ENCODE peak calls at places on chromosomes 3 and 15, in nine cellular contexts. One of them, this sample, is unnamed.

GRCh38 chr15:43889072-43889471 is 62.3 kb downstream of the WDR76 start:
- DNase-seq in kidney: no peak
- DNase-seq in cardiac muscle cell: no peak
- DNase-seq in heart left ventricle: no peak
- DNase-seq in glutamatergic neuron: no peak
- DNase-seq in A549: no peak
- DNase-seq in D721Med: no peak
- DNase-seq in foreskin fibroblast: no peak
- DNase-seq in WTC11: no peak
- DNase-seq in this sample: no peak

GRCh38 chr3:149462051-149462450 is 12.4 kb upstream of the TM4SF4 start:
- DNase-seq in kidney: no peak
- DNase-seq in WTC11: no peak
- DNase-seq in A549: no peak
- DNase-seq in cardiac muscle cell: no peak
- DNase-seq in foreskin fibroblast: no peak
- DNase-seq in glutamatergic neuron: no peak
- DNase-seq in D721Med: no peak
- DNase-seq in heart left ventricle: no peak
- DNase-seq in this sample: no peak

GRCh38 chr15:74040115-74040850 is 42.1 kb downstream of the GOLGA6A start:
- DNase-seq in kidney: peak
- DNase-seq in WTC11: no peak
- DNase-seq in glutamatergic neuron: no peak
- DNase-seq in heart left ventricle: peak
- DNase-seq in cardiac muscle cell: no peak
- DNase-seq in D721Med: no peak
- DNase-seq in foreskin fibroblast: peak
- DNase-seq in A549: no peak
- DNase-seq in this sample: no peak

GRCh38 chr15:80587816-80588456 is 107.2 kb upstream of the ABHD17C start:
- DNase-seq in foreskin fibroblast: peak
- DNase-seq in glutamatergic neuron: no peak
- DNase-seq in kidney: no peak
- DNase-seq in WTC11: no peak
- DNase-seq in heart left ventricle: no peak
- DNase-seq in D721Med: no peak
- DNase-seq in cardiac muscle cell: no peak
- DNase-seq in A549: no peak
- DNase-seq in this sample: no peak

GRCh38 chr3:40598338-40598737 is 73.6 kb downstream of the ZNF621 start:
- DNase-seq in A549: no peak
- DNase-seq in D721Med: no peak
- DNase-seq in kidney: no peak
- DNase-seq in cardiac muscle cell: no peak
- DNase-seq in glutamatergic neuron: no peak
- DNase-seq in heart left ventricle: no peak
- DNase-seq in WTC11: no peak
- DNase-seq in foreskin fibroblast: no peak
- DNase-seq in this sample: no peak

GRCh38 chr3:159169828-159170227 is 368.0 kb downstream of the MFSD1 start:
- DNase-seq in WTC11: no peak
- DNase-seq in kidney: no peak
- DNase-seq in heart left ventricle: no peak
- DNase-seq in cardiac muscle cell: no peak
- DNase-seq in D721Med: no peak
- DNase-seq in A549: peak
- DNase-seq in glutamatergic neuron: no peak
- DNase-seq in foreskin fibroblast: peak
- DNase-seq in this sample: no peak

GRCh38 chr3:60216462-60216861 is 1034.8 kb downstream of the FHIT start:
- DNase-seq in kidney: no peak
- DNase-seq in D721Med: no peak
- DNase-seq in glutamatergic neuron: no peak
- DNase-seq in heart left ventricle: no peak
- DNase-seq in cardiac muscle cell: no peak
- DNase-seq in WTC11: no peak
- DNase-seq in A549: no peak
- DNase-seq in foreskin fibroblast: no peak
- DNase-seq in this sample: no peak

GRCh38 chr3:179929091-179929529 is 107.6 kb downstream of the PEX5L start:
- DNase-seq in foreskin fibroblast: peak
- DNase-seq in glutamatergic neuron: peak
- DNase-seq in WTC11: peak
- DNase-seq in A549: peak
- DNase-seq in kidney: no peak
- DNase-seq in heart left ventricle: peak
- DNase-seq in D721Med: peak
- DNase-seq in cardiac muscle cell: peak
- DNase-seq in this sample: no peak

GRCh38 chr15:70488002-70488605 is 275.3 kb downstream of the UACA start:
- DNase-seq in heart left ventricle: peak
- DNase-seq in D721Med: peak
- DNase-seq in foreskin fibroblast: peak
- DNase-seq in WTC11: peak
- DNase-seq in glutamatergic neuron: peak
- DNase-seq in kidney: peak
- DNase-seq in cardiac muscle cell: peak
- DNase-seq in A549: peak
- DNase-seq in this sample: peak

GRCh38 chr3:180871901-180872300 is 40.6 kb upstream of the FXR1 start:
- DNase-seq in heart left ventricle: no peak
- DNase-seq in glutamatergic neuron: no peak
- DNase-seq in A549: no peak
- DNase-seq in WTC11: no peak
- DNase-seq in D721Med: no peak
- DNase-seq in kidney: no peak
- DNase-seq in foreskin fibroblast: peak
- DNase-seq in cardiac muscle cell: no peak
- DNase-seq in this sample: no peak

GRCh38 chr3:191775451-191776233 is 314.7 kb downstream of the PYDC2 start:
- DNase-seq in kidney: no peak
- DNase-seq in heart left ventricle: no peak
- DNase-seq in A549: no peak
- DNase-seq in WTC11: no peak
- DNase-seq in foreskin fibroblast: peak
- DNase-seq in cardiac muscle cell: no peak
- DNase-seq in D721Med: no peak
- DNase-seq in glutamatergic neuron: no peak
- DNase-seq in this sample: no peak

GRCh38 chr3:61650276-61650675 is 88.9 kb downstream of the PTPRG start:
- DNase-seq in heart left ventricle: peak
- DNase-seq in cardiac muscle cell: no peak
- DNase-seq in A549: no peak
- DNase-seq in WTC11: no peak
- DNase-seq in foreskin fibroblast: peak
- DNase-seq in kidney: no peak
- DNase-seq in D721Med: no peak
- DNase-seq in glutamatergic neuron: no peak
- DNase-seq in this sample: no peak

GRCh38 chr3:118436863-118437262 is 597.8 kb downstream of the IGSF11 start:
- DNase-seq in glutamatergic neuron: no peak
- DNase-seq in heart left ventricle: no peak
- DNase-seq in foreskin fibroblast: no peak
- DNase-seq in cardiac muscle cell: no peak
- DNase-seq in WTC11: no peak
- DNase-seq in D721Med: no peak
- DNase-seq in A549: no peak
- DNase-seq in kidney: no peak
- DNase-seq in this sample: no peak

GRCh38 chr3:12175844-12176453 is 17.2 kb upstream of the TIMP4 start:
- DNase-seq in cardiac muscle cell: peak
- DNase-seq in WTC11: peak
- DNase-seq in D721Med: peak
- DNase-seq in glutamatergic neuron: peak
- DNase-seq in A549: peak
- DNase-seq in foreskin fibroblast: peak
- DNase-seq in kidney: no peak
- DNase-seq in heart left ventricle: peak
- DNase-seq in this sample: no peak

GRCh38 chr3:146093928-146094327 is 67.1 kb downstream of the PLOD2 start:
- DNase-seq in cardiac muscle cell: no peak
- DNase-seq in heart left ventricle: no peak
- DNase-seq in glutamatergic neuron: no peak
- DNase-seq in A549: no peak
- DNase-seq in WTC11: no peak
- DNase-seq in foreskin fibroblast: peak
- DNase-seq in kidney: no peak
- DNase-seq in D721Med: no peak
- DNase-seq in this sample: no peak

GRCh38 chr3:128266453-128266852 is 113.2 kb downstream of the EEFSEC start:
- DNase-seq in glutamatergic neuron: no peak
- DNase-seq in foreskin fibroblast: no peak
- DNase-seq in WTC11: no peak
- DNase-seq in A549: no peak
- DNase-seq in cardiac muscle cell: no peak
- DNase-seq in kidney: no peak
- DNase-seq in heart left ventricle: no peak
- DNase-seq in D721Med: no peak
- DNase-seq in this sample: no peak

GRCh38 chr3:184361932-184362667 is 590 bp downstream of the POLR2H start:
- DNase-seq in heart left ventricle: peak
- DNase-seq in glutamatergic neuron: peak
- DNase-seq in kidney: peak
- DNase-seq in foreskin fibroblast: peak
- DNase-seq in A549: peak
- DNase-seq in D721Med: no peak
- DNase-seq in cardiac muscle cell: peak
- DNase-seq in WTC11: peak
- DNase-seq in this sample: peak

DNA sequence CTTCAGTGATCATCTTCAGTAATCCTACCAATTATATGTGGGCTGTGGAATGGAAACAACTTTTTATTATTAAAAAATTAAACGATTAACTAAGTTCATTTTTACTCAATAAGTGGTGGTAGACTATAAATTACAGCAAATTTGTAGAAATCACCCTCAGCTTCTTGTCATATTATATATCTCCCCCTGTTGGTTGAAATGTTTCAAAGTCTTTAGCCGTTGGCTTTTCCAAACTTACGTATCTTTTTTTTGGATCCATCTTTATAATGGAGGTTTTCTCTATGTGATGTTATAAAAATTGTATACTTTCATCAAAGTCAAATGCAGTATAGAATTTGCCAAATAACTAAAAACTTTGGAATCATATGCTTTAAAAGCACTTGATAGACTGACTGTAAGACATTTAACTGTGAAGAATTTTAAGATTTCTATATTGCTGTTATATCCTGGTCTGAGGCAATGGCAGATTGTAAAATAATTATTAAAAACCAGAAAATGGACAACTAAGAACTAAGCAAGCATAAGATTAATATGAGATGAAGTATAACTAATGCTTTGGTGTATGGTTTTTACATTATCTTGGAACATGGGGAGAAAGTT is 44.7 kb downstream of the ATP11B start:
- DNase-seq in D721Med: no peak
- DNase-seq in A549: no peak
- DNase-seq in WTC11: no peak
- DNase-seq in glutamatergic neuron: no peak
- DNase-seq in foreskin fibroblast: peak
- DNase-seq in cardiac muscle cell: peak
- DNase-seq in kidney: no peak
- DNase-seq in heart left ventricle: no peak
- DNase-seq in this sample: no peak
- TF ChIP-seq CTCF in D721Med: peak
- TF ChIP-seq CTCF in A549: peak
- TF ChIP-seq CTCF in WTC11: no peak
- TF ChIP-seq CTCF in glutamatergic neuron: peak
- TF ChIP-seq CTCF in foreskin fibroblast: peak
- TF ChIP-seq CTCF in cardiac muscle cell: peak
- TF ChIP-seq CTCF in kidney: peak
- TF ChIP-seq CTCF in heart left ventricle: peak
- TF ChIP-seq CTCF in this sample: no peak

DNA sequence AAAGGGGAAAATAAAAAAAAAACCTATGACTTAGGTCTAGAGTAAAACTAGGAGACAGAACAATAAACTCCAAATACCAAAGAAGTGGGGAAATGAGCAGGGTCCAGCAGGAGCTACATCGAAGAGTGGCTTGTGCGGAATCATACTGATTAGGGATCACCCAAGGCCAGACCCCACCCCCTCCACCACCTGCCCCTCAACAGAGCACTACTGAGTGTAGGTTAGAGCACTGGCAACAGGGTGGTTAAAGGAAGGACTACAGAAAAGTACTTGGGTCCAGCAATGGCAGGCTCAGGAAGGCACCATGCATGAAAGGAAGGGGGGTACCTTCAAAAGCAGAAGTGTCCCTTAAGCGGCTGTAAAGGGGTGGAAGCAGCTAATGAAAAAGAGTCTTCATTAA is 96.2 kb downstream of the UBE3A start:
- DNase-seq in cardiac muscle cell: no peak
- DNase-seq in A549: no peak
- DNase-seq in WTC11: no peak
- DNase-seq in kidney: no peak
- DNase-seq in D721Med: no peak
- DNase-seq in heart left ventricle: no peak
- DNase-seq in foreskin fibroblast: no peak
- DNase-seq in glutamatergic neuron: peak
- DNase-seq in this sample: no peak
- TF ChIP-seq CTCF in cardiac muscle cell: no peak
- TF ChIP-seq CTCF in A549: no peak
- TF ChIP-seq CTCF in WTC11: no peak
- TF ChIP-seq CTCF in kidney: no peak
- TF ChIP-seq CTCF in D721Med: no peak
- TF ChIP-seq CTCF in heart left ventricle: no peak
- TF ChIP-seq CTCF in foreskin fibroblast: no peak
- TF ChIP-seq CTCF in glutamatergic neuron: no peak
- TF ChIP-seq CTCF in this sample: no peak

GRCh38 chr3:48739955-48740823 is 23.2 kb upstream of the IP6K2 start:
- DNase-seq in A549: peak
- DNase-seq in WTC11: peak
- DNase-seq in foreskin fibroblast: peak
- DNase-seq in D721Med: peak
- DNase-seq in heart left ventricle: peak
- DNase-seq in glutamatergic neuron: peak
- DNase-seq in kidney: peak
- DNase-seq in cardiac muscle cell: peak
- DNase-seq in this sample: peak
- TF ChIP-seq CTCF in A549: peak
- TF ChIP-seq CTCF in WTC11: peak
- TF ChIP-seq CTCF in foreskin fibroblast: peak
- TF ChIP-seq CTCF in D721Med: peak
- TF ChIP-seq CTCF in heart left ventricle: peak
- TF ChIP-seq CTCF in glutamatergic neuron: peak
- TF ChIP-seq CTCF in kidney: peak
- TF ChIP-seq CTCF in cardiac muscle cell: peak
- TF ChIP-seq CTCF in this sample: no peak

DNA sequence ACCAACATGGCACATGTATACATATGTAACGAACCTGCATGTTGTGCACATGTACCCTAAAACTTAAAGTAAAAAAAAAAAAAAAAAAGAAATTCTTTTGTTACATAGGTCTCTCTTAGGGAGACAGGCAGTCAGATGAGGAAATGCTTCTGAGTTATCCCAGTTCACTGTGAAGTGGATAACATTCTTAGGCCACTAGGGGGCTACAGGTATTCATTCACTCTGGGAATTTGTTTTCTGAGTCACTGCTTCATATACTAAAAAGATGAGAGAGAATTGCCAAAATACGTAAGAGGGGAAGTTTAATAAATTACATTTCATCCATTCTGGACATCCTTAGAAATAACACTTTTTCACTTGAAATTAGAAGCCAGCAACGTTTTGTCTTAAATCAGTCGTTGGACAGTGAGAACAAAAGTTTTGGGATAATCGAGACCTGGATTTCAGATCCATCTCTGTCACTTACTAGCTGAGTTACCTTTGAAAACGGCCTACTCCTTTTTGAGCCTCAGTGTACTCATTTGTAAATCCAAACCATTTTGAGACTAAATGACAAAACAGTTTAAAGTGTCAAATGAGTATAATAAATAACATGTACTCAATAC is 738.4 kb upstream of the ALCAM start:
- DNase-seq in glutamatergic neuron: no peak
- DNase-seq in cardiac muscle cell: peak
- DNase-seq in foreskin fibroblast: peak
- DNase-seq in D721Med: peak
- DNase-seq in A549: peak
- DNase-seq in kidney: no peak
- DNase-seq in WTC11: no peak
- DNase-seq in heart left ventricle: no peak
- DNase-seq in this sample: no peak
- TF ChIP-seq CTCF in glutamatergic neuron: peak
- TF ChIP-seq CTCF in cardiac muscle cell: peak
- TF ChIP-seq CTCF in foreskin fibroblast: peak
- TF ChIP-seq CTCF in D721Med: peak
- TF ChIP-seq CTCF in A549: peak
- TF ChIP-seq CTCF in kidney: peak
- TF ChIP-seq CTCF in WTC11: no peak
- TF ChIP-seq CTCF in heart left ventricle: peak
- TF ChIP-seq CTCF in this sample: no peak

This sample was measured in activated B cell treated with CpG ODN at 0.5 μM for 24 hours.